ENCODE peak calls at places on chromosomes 4 and X, in ten cellular contexts. One of them, this sample, is unnamed.

GRCh38 chr4:68373513-68373912 is 23.6 kb upstream of the YTHDC1 start:
- DNase-seq in astrocyte of the spinal cord: peak
- DNase-seq in Calu3: no peak
- DNase-seq in HCT116: no peak
- DNase-seq in H9: peak
- DNase-seq in B cell: peak
- DNase-seq in AG09309: no peak
- DNase-seq in endothelial cell: peak
- DNase-seq in IMR-90: peak
- DNase-seq in A549: no peak
- DNase-seq in this sample: no peak

GRCh38 chrX:145002776-145003175 is 244.5 kb upstream of the SPANXN1 start:
- DNase-seq in astrocyte of the spinal cord: peak
- DNase-seq in Calu3: no peak
- DNase-seq in HCT116: no peak
- DNase-seq in H9: no peak
- DNase-seq in B cell: no peak
- DNase-seq in AG09309: no peak
- DNase-seq in endothelial cell: no peak
- DNase-seq in IMR-90: no peak
- DNase-seq in A549: no peak
- DNase-seq in this sample: no peak

GRCh38 chr4:168550071-168550766 is 53.4 kb downstream of the PALLD start:
- DNase-seq in astrocyte of the spinal cord: peak
- DNase-seq in Calu3: no peak
- DNase-seq in HCT116: no peak
- DNase-seq in H9: no peak
- DNase-seq in B cell: no peak
- DNase-seq in AG09309: no peak
- DNase-seq in endothelial cell: no peak
- DNase-seq in IMR-90: peak
- DNase-seq in A549: no peak
- DNase-seq in this sample: no peak

GRCh38 chrX:40237745-40238178 is 140.0 kb upstream of the BCOR start:
- DNase-seq in astrocyte of the spinal cord: no peak
- DNase-seq in Calu3: no peak
- DNase-seq in HCT116: no peak
- DNase-seq in H9: peak
- DNase-seq in B cell: no peak
- DNase-seq in AG09309: no peak
- DNase-seq in endothelial cell: no peak
- DNase-seq in IMR-90: no peak
- DNase-seq in A549: no peak
- DNase-seq in this sample: no peak

GRCh38 chr4:7697326-7697725 is 242.3 kb downstream of the AFAP1 start:
- DNase-seq in astrocyte of the spinal cord: no peak
- DNase-seq in Calu3: no peak
- DNase-seq in HCT116: no peak
- DNase-seq in H9: no peak
- DNase-seq in B cell: no peak
- DNase-seq in AG09309: no peak
- DNase-seq in endothelial cell: no peak
- DNase-seq in IMR-90: no peak
- DNase-seq in A549: no peak
- DNase-seq in this sample: no peak

GRCh38 chr4:95213361-95213760 is 335.4 kb downstream of the UNC5C start:
- DNase-seq in astrocyte of the spinal cord: no peak
- DNase-seq in Calu3: no peak
- DNase-seq in HCT116: no peak
- DNase-seq in H9: no peak
- DNase-seq in B cell: no peak
- DNase-seq in AG09309: no peak
- DNase-seq in endothelial cell: no peak
- DNase-seq in IMR-90: no peak
- DNase-seq in A549: no peak
- DNase-seq in this sample: no peak

GRCh38 chr4:40678421-40678820 is 48.8 kb upstream of the RBM47 start:
- DNase-seq in astrocyte of the spinal cord: no peak
- DNase-seq in Calu3: no peak
- DNase-seq in HCT116: no peak
- DNase-seq in H9: no peak
- DNase-seq in B cell: no peak
- DNase-seq in AG09309: no peak
- DNase-seq in endothelial cell: no peak
- DNase-seq in IMR-90: no peak
- DNase-seq in A549: no peak
- DNase-seq in this sample: no peak

GRCh38 chr4:74772106-74772505 is 22.2 kb downstream of the BTC start:
- DNase-seq in astrocyte of the spinal cord: no peak
- DNase-seq in Calu3: no peak
- DNase-seq in HCT116: no peak
- DNase-seq in H9: no peak
- DNase-seq in B cell: no peak
- DNase-seq in AG09309: no peak
- DNase-seq in endothelial cell: no peak
- DNase-seq in IMR-90: no peak
- DNase-seq in A549: no peak
- DNase-seq in this sample: no peak

GRCh38 chr4:65401083-65401482 is 269.2 kb downstream of the EPHA5 start:
- DNase-seq in astrocyte of the spinal cord: no peak
- DNase-seq in Calu3: no peak
- DNase-seq in HCT116: no peak
- DNase-seq in H9: no peak
- DNase-seq in B cell: no peak
- DNase-seq in AG09309: no peak
- DNase-seq in endothelial cell: no peak
- DNase-seq in IMR-90: no peak
- DNase-seq in A549: no peak
- DNase-seq in this sample: no peak

GRCh38 chrX:150200820-150201287 is 162.3 kb upstream of the MAMLD1 start:
- DNase-seq in astrocyte of the spinal cord: peak
- DNase-seq in Calu3: peak
- DNase-seq in HCT116: peak
- DNase-seq in H9: no peak
- DNase-seq in B cell: no peak
- DNase-seq in AG09309: peak
- DNase-seq in endothelial cell: no peak
- DNase-seq in IMR-90: peak
- DNase-seq in A549: peak
- DNase-seq in this sample: peak

GRCh38 chrX:42976729-42977366 is 198.9 kb upstream of the PPP1R2C start:
- DNase-seq in astrocyte of the spinal cord: no peak
- DNase-seq in Calu3: peak
- DNase-seq in HCT116: no peak
- DNase-seq in H9: no peak
- DNase-seq in B cell: no peak
- DNase-seq in AG09309: no peak
- DNase-seq in endothelial cell: no peak
- DNase-seq in IMR-90: no peak
- DNase-seq in A549: peak
- DNase-seq in this sample: no peak

GRCh38 chr4:40223343-40223742 is 26.5 kb downstream of the RHOH start:
- DNase-seq in astrocyte of the spinal cord: no peak
- DNase-seq in Calu3: no peak
- DNase-seq in HCT116: no peak
- DNase-seq in H9: no peak
- DNase-seq in B cell: no peak
- DNase-seq in AG09309: no peak
- DNase-seq in endothelial cell: no peak
- DNase-seq in IMR-90: no peak
- DNase-seq in A549: no peak
- DNase-seq in this sample: no peak

GRCh38 chr4:20311863-20312262 is 60.2 kb downstream of the SLIT2 start:
- DNase-seq in astrocyte of the spinal cord: peak
- DNase-seq in Calu3: no peak
- DNase-seq in HCT116: no peak
- DNase-seq in H9: no peak
- DNase-seq in B cell: no peak
- DNase-seq in AG09309: peak
- DNase-seq in endothelial cell: no peak
- DNase-seq in IMR-90: peak
- DNase-seq in A549: no peak
- DNase-seq in this sample: peak

GRCh38 chrX:74781507-74782034 is 143.7 kb downstream of the NEXMIF start:
- DNase-seq in astrocyte of the spinal cord: no peak
- DNase-seq in Calu3: no peak
- DNase-seq in HCT116: no peak
- DNase-seq in H9: no peak
- DNase-seq in B cell: no peak
- DNase-seq in AG09309: no peak
- DNase-seq in endothelial cell: no peak
- DNase-seq in IMR-90: no peak
- DNase-seq in A549: no peak
- DNase-seq in this sample: no peak

GRCh38 chr4:74109116-74109791 is 10.3 kb upstream of the CXCL2 start:
- DNase-seq in astrocyte of the spinal cord: peak
- DNase-seq in Calu3: peak
- DNase-seq in HCT116: peak
- DNase-seq in H9: peak
- DNase-seq in B cell: no peak
- DNase-seq in AG09309: peak
- DNase-seq in endothelial cell: peak
- DNase-seq in IMR-90: peak
- DNase-seq in A549: peak
- DNase-seq in this sample: peak

GRCh38 chr4:28421221-28421620 is 1560.6 kb downstream of the STIM2 start:
- DNase-seq in astrocyte of the spinal cord: no peak
- DNase-seq in Calu3: no peak
- DNase-seq in HCT116: no peak
- DNase-seq in H9: no peak
- DNase-seq in B cell: no peak
- DNase-seq in AG09309: no peak
- DNase-seq in endothelial cell: no peak
- DNase-seq in IMR-90: peak
- DNase-seq in A549: no peak
- DNase-seq in this sample: no peak

GRCh38 chr4:33649015-33649414 is 2595.3 kb downstream of the ARAP2 start:
- DNase-seq in astrocyte of the spinal cord: peak
- DNase-seq in Calu3: no peak
- DNase-seq in HCT116: peak
- DNase-seq in H9: no peak
- DNase-seq in B cell: no peak
- DNase-seq in AG09309: peak
- DNase-seq in endothelial cell: peak
- DNase-seq in IMR-90: peak
- DNase-seq in A549: peak
- DNase-seq in this sample: no peak

GRCh38 chr4:26235500-26235899 is 85.3 kb upstream of the RBPJ start:
- DNase-seq in astrocyte of the spinal cord: peak
- DNase-seq in Calu3: no peak
- DNase-seq in HCT116: no peak
- DNase-seq in H9: no peak
- DNase-seq in B cell: no peak
- DNase-seq in AG09309: peak
- DNase-seq in endothelial cell: no peak
- DNase-seq in IMR-90: peak
- DNase-seq in A549: no peak
- DNase-seq in this sample: peak

DNA sequence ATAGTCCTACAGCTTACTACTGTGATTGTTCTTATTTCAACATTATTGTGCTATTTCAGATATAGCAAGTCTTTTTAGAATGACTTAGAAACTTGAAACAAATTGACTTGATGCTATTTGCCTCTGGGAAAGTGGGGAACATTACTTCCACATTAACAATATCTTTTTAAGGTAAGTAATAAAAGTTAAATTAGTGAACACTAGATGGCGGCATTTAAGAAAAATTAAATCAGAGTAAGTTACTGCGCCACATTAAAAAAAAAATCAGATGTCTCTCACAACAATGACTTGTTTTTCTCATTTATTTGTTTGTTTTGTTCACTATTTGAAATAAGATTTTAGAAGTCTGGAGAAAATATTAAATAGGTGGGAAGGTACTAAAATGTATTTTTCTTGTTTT is 1026.9 kb upstream of the SLIT2 start:
- DNase-seq in astrocyte of the spinal cord: peak
- DNase-seq in Calu3: no peak
- DNase-seq in HCT116: peak
- DNase-seq in H9: no peak
- DNase-seq in B cell: no peak
- DNase-seq in AG09309: peak
- DNase-seq in endothelial cell: no peak
- DNase-seq in IMR-90: peak
- DNase-seq in A549: peak
- DNase-seq in this sample: no peak
- TF ChIP-seq CTCF in astrocyte of the spinal cord: no peak
- TF ChIP-seq CTCF in Calu3: no peak
- TF ChIP-seq CTCF in HCT116: no peak
- TF ChIP-seq CTCF in H9: peak
- TF ChIP-seq CTCF in B cell: peak
- TF ChIP-seq CTCF in AG09309: peak
- TF ChIP-seq CTCF in endothelial cell: peak
- TF ChIP-seq CTCF in IMR-90: peak
- TF ChIP-seq CTCF in A549: peak
- TF ChIP-seq CTCF in this sample: peak

GRCh38 chrX:153794018-153794896 is at the start of the genes IDH3G and SSR4:
- DNase-seq in astrocyte of the spinal cord: peak
- DNase-seq in Calu3: peak
- DNase-seq in HCT116: peak
- DNase-seq in H9: peak
- DNase-seq in B cell: peak
- DNase-seq in AG09309: peak
- DNase-seq in endothelial cell: peak
- DNase-seq in IMR-90: peak
- DNase-seq in A549: peak
- DNase-seq in this sample: peak
- TF ChIP-seq CTCF in astrocyte of the spinal cord: no peak
- TF ChIP-seq CTCF in Calu3: no peak
- TF ChIP-seq CTCF in HCT116: no peak
- TF ChIP-seq CTCF in H9: peak
- TF ChIP-seq CTCF in B cell: no peak
- TF ChIP-seq CTCF in AG09309: no peak
- TF ChIP-seq CTCF in endothelial cell: no peak
- TF ChIP-seq CTCF in IMR-90: peak
- TF ChIP-seq CTCF in A549: no peak
- TF ChIP-seq CTCF in this sample: no peak

GRCh38 chrX:130144509-130144908 is 21.1 kb downstream of the AIFM1 start:
- DNase-seq in astrocyte of the spinal cord: no peak
- DNase-seq in Calu3: no peak
- DNase-seq in HCT116: no peak
- DNase-seq in H9: no peak
- DNase-seq in B cell: no peak
- DNase-seq in AG09309: no peak
- DNase-seq in endothelial cell: no peak
- DNase-seq in IMR-90: peak
- DNase-seq in A549: no peak
- DNase-seq in this sample: no peak
- TF ChIP-seq CTCF in astrocyte of the spinal cord: no peak
- TF ChIP-seq CTCF in Calu3: no peak
- TF ChIP-seq CTCF in HCT116: peak
- TF ChIP-seq CTCF in H9: no peak
- TF ChIP-seq CTCF in B cell: peak
- TF ChIP-seq CTCF in AG09309: no peak
- TF ChIP-seq CTCF in endothelial cell: no peak
- TF ChIP-seq CTCF in IMR-90: peak
- TF ChIP-seq CTCF in A549: no peak
- TF ChIP-seq CTCF in this sample: peak

DNA sequence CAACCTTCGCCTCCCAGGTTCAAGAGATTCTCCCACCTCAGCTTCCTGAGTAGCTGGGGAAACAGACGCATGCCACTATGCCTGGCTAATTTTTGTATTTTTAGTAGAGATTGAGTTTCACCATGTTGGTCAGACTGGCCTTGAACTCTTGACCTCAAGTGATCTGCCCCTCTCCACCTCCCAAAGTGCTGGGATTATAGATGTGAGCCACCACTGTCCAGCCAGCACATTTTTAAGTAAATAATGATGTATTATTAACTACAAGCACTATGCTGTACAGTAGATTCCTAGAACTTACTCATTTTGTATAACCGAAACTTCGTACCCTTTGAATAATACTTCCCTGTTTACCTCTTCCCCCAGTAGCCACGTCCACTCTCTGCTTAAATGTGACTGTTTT is 96.0 kb upstream of the GABRG1 start:
- DNase-seq in astrocyte of the spinal cord: no peak
- DNase-seq in Calu3: no peak
- DNase-seq in HCT116: no peak
- DNase-seq in H9: no peak
- DNase-seq in B cell: no peak
- DNase-seq in AG09309: no peak
- DNase-seq in endothelial cell: no peak
- DNase-seq in IMR-90: no peak
- DNase-seq in A549: no peak
- DNase-seq in this sample: no peak
- TF ChIP-seq CTCF in astrocyte of the spinal cord: no peak
- TF ChIP-seq CTCF in Calu3: no peak
- TF ChIP-seq CTCF in HCT116: no peak
- TF ChIP-seq CTCF in H9: no peak
- TF ChIP-seq CTCF in B cell: no peak
- TF ChIP-seq CTCF in AG09309: no peak
- TF ChIP-seq CTCF in endothelial cell: no peak
- TF ChIP-seq CTCF in IMR-90: no peak
- TF ChIP-seq CTCF in A549: no peak
- TF ChIP-seq CTCF in this sample: no peak